ENCODE peak calls at places on chromosomes 6 and 20, in seven cellular contexts. I is nephron progenitor cell, P is upper lobe of right lung, N is thoracic aorta, M is fibroblast of mammary gland, W is gastrocnemius medialis, K is AG04449. U is an unnamed sample.

GRCh38 chr6:143872211-143872610 is 7.9 kb downstream of the ZC2HC1B start:
- DNase-seq in K (no peak), W (no peak), M (peak), I (no peak), N (no peak), P (no peak), U (no peak)

GRCh38 chr6:97275809-97276208 is 7.2 kb downstream of the MMS22L start:
- DNase-seq in N (no peak), K (no peak), M (peak), P (no peak), I (no peak), W (no peak), U (peak)

GRCh38 chr20:63873477-63873971 is 8.5 kb downstream of the TPD52L2 start:
- DNase-seq in N (no peak), P (no peak), K (no peak), I (no peak), W (peak), M (peak), U (no peak)

GRCh38 chr6:169921853-169922779 is 170.7 kb downstream of the ERMARD start:
- DNase-seq in I (peak), P (no peak), M (no peak), K (no peak), W (no peak), N (no peak), U (no peak)

GRCh38 chr20:53805895-53806384 is 212.3 kb upstream of the ZNF217 start:
- DNase-seq in I (no peak), K (no peak), W (no peak), N (no peak), P (no peak), M (peak), U (no peak)

GRCh38 chr6:117976030-117976651 is 69.1 kb downstream of the SLC35F1 start:
- DNase-seq in P (no peak), K (no peak), W (no peak), N (no peak), I (peak), M (peak), U (peak)

GRCh38 chr20:50848341-50848808 is 53.5 kb downstream of the BCAS4 start:
- DNase-seq in M (peak), P (no peak), W (no peak), I (no peak), N (peak), K (no peak), U (no peak)

GRCh38 chr6:13359287-13359686 is 30.9 kb upstream of the TBC1D7 start:
- DNase-seq in K (no peak), W (no peak), P (no peak), N (no peak), I (no peak), M (no peak), U (no peak)

GRCh38 chr6:73734843-73735453 is 38.9 kb downstream of the CD109 start:
- DNase-seq in N (no peak), W (no peak), K (no peak), P (no peak), I (no peak), M (no peak), U (no peak)

GRCh38 chr6:32622545-32623401 is 14.4 kb upstream of the HLA-DQA1 start:
- DNase-seq in P (no peak), W (no peak), I (peak), N (no peak), K (no peak), M (peak), U (no peak)

GRCh38 chr20:35237486-35237885 is 11.0 kb downstream of the MMP24 start:
- DNase-seq in K (no peak), I (no peak), P (no peak), M (peak), W (no peak), N (no peak), U (no peak)

GRCh38 chr20:56697476-56697875 is 68.4 kb downstream of the TFAP2C start:
- DNase-seq in P (no peak), W (no peak), I (no peak), K (no peak), M (no peak), N (no peak), U (no peak)

GRCh38 chr6:157063935-157064322 is 259.4 kb downstream of the TMEM242 start:
- DNase-seq in P (no peak), K (no peak), N (no peak), M (no peak), W (no peak), I (no peak), U (no peak)

GRCh38 chr20:25984933-25985332 is 288.3 kb upstream of the ZNF337 start:
- DNase-seq in M (peak), P (peak), N (no peak), W (peak), I (no peak), K (no peak), U (no peak)

GRCh38 chr20:25989196-25989595 is 292.5 kb upstream of the ZNF337 start:
- DNase-seq in I (no peak), W (no peak), P (peak), N (no peak), K (no peak), M (no peak), U (no peak)

GRCh38 chr20:25985597-25985996 is 288.9 kb upstream of the ZNF337 start:
- DNase-seq in I (no peak), P (peak), K (no peak), M (no peak), W (no peak), N (no peak), U (no peak)

GRCh38 chr20:25991051-25991755 is 294.6 kb upstream of the ZNF337 start:
- DNase-seq in I (no peak), N (no peak), K (no peak), M (no peak), P (no peak), W (no peak), U (no peak)

DNA sequence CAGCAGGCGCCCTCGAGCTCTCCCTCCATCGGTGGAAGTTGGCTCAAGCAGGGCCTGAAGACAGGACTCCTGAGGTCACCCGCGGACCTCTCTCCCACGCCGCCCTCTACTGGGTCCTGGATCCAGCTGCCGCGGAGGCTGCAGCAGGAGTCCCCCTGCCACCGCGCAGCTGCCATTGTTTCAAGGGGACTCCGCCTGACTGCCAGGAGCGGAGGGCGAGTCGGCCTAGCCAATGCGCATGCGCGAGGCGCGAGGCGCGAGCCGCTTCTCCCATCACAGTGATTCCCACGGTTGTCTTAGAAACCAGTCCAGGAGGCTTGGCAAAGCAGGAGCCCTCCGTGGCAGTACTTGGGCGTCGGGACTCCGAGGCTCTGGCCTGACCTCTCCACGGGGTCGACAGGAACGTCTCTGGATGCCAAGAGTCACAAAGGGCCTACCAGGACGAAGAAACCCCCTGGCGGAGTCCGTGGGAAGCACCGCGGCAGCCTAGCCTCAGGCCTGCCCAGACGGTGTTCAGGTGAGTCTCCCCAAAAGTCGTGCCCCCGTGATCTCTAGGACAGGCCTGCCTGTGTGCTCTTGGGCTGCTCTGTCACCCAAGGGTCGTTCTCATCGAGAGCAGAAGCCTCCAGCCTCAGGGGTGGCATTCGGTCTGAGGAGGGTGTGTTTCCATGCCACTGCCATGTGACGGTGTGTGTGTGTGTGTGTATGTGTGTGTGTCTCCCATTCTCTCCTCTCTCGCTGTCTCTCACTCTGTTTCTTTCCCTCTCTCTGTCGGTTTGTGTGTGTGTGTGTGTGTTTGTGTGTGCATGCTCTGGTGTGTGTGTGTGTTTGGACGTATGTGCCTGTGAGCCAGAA is 290.6 kb upstream of the ZNF337 start:
- DNase-seq in K (no peak), P (peak), W (no peak), M (peak), I (no peak), N (no peak), U (no peak)
- TF ChIP-seq CTCF in K (peak), P (peak), W (no peak), M (no peak), I (no peak), N (peak), U (peak)

DNA sequence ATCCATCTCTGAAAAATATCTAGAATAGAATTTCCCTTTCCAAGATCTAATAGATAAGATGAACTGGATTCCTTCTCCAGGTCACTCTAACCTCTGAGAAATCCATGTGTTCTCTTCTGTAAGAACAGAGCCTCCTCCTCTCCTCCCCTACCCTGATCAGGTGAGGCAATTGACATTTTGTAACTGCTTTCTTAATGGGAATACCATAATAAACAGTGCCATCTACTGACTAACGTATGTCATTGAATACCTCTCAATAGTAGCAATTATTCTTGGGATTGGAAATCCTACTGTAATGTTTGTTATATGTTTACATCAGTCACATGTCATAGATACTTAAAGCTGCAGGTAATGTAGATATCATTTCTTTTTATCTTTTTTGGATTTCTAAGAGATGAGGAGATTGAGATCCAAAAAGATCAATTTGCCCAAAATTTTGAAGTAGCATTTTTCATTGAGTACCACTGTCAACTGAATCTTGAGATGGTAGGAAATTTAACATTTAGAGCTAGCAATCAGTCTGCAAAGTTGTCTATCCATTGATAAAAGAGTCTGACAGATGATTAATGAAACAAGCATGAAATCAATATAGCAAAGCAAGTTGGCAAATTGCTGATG is 365.8 kb upstream of the HSF2 start:
- DNase-seq in K (no peak), M (peak), N (no peak), W (no peak), P (no peak), I (peak), U (peak)
- TF ChIP-seq CTCF in K (peak), M (peak), N (peak), W (peak), P (peak), I (peak), U (peak)

GRCh38 chr6:76702187-76702586 is 629.7 kb upstream of the IMPG1 start:
- DNase-seq in M (peak), W (no peak), P (no peak), N (no peak), I (no peak), K (no peak), U (no peak)

GRCh38 chr6:76694779-76695178 is 622.3 kb upstream of the IMPG1 start:
- DNase-seq in P (no peak), N (no peak), W (no peak), I (no peak), M (no peak), K (no peak), U (no peak)

GRCh38 chr6:76701610-76702009 is 629.1 kb upstream of the IMPG1 start:
- DNase-seq in I (no peak), M (no peak), P (no peak), K (no peak), W (no peak), N (no peak), U (no peak)

GRCh38 chr6:76703285-76703684 is 630.8 kb upstream of the IMPG1 start:
- DNase-seq in N (no peak), M (no peak), W (no peak), P (no peak), K (no peak), I (no peak), U (no peak)

DNA sequence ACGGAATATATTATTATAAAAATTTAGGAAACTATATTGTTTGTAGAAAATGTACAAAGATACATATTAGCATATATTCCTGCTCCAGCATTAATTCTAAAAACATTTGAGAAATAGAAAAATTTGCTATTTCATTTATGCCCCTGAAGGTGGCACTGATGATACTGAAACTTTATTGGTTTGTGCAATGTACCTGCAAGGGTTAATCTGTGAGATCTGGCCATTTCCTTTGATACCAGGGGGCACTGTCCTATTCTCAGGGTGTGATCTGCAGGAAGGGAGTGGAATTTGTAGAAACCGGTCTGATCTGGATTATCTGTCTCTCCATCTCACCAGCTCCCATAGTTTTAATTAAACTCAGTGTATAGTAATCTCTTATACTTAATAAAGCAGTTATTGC is 625.1 kb upstream of the IMPG1 start:
- DNase-seq in P (no peak), M (peak), N (no peak), K (no peak), I (no peak), W (no peak), U (no peak)
- TF ChIP-seq CTCF in P (no peak), M (peak), N (no peak), K (no peak), I (peak), W (no peak), U (peak)

DNA sequence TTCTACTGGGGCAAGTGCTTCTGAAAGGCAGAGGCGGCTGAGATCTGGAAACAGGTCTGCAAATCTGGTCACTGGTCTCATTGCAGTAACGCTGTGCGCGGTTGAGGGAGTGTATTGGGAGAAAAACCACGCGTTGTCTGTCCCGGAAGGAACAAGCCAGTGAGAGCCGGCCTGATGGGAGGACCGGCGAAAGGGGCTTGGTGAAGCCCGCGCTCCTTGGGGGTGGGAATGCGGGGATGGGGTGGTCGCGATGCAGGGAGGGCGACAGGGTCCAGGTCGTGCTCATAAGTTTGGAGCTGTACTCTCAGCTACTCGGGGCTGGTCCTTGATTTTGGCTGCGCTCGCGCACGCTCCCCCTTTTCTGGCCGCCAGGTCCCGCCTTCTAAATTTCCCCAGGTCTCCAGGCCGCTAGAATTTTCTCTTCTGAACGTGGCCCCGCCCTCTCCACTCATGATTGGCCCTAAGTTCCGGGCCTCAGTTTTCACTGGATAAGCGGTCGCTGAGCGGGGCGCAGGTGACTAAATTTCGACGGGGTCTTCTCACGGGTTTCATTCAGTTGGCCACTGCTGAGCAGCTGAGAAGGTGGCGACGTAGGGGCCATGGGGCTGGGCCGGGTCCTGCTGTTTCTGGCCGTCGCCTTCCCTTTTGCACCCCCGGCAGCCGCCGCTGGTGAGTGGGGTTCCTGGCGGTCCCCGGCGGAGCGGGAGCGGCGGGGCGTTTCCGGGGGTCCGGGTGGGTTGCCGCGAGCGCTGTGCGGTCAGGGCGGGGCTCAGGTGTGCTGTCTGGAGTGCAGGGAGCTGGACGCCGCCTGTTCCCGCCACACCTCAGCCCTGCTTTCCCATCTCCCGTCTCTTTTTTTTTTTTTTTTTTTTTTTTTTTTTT is at the start of gene MICB:
- DNase-seq in M (peak), W (peak), I (peak), P (peak), K (no peak), N (peak), U (peak)
- TF ChIP-seq CTCF in M (no peak), W (no peak), I (no peak), P (no peak), K (no peak), N (no peak), U (no peak)

DNA sequence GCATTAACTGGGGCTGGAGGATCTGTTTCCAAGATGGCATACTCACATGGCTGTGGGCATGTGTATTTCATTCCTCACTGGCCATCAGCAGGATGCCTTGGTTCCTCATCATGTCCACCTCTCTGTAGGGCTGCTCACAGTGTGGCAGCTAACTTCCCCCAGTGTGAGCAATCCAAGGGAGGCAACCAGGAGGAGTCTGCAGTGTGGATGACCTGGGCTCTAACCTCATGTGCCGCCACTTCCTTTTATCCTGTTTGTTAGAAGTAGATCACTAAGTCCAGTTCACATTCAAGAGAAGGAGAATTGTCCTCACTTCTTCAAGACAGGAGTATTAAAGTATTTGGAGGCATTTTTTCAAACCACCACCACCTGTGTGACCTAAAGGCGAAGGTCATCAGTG is 54.4 kb downstream of the MTHFD1L start:
- DNase-seq in W (no peak), M (no peak), N (no peak), P (no peak), I (no peak), K (no peak), U (no peak)
- TF ChIP-seq CTCF in W (no peak), M (no peak), N (no peak), P (no peak), I (no peak), K (no peak), U (no peak)

GRCh38 chr6:29395331-29395730 is at the start of gene OR12D2:
- DNase-seq in M (no peak), P (no peak), W (no peak), N (no peak), I (no peak), K (no peak), U (no peak)
- TF ChIP-seq CTCF in M (no peak), P (no peak), W (no peak), N (no peak), I (no peak), K (no peak), U (no peak)

U was measured in epithelial cell of proximal tubule.